ENCODE peak calls at places on chromosomes 13 and 19, in eight cellular contexts. L, K, J, N, W, T, E and F are unnamed samples.

GRCh38 chr19:41904118-41904870 is 21.3 kb downstream of the ARHGEF1 start:
- DNase-seq in L (no peak), K (no peak), J (peak; percentile 95), N (no peak), W (no peak), T (no peak), E (no peak), F (no peak)

GRCh38 chr19:4414800-4415251 is 12.4 kb downstream of the CHAF1A start:
- DNase-seq in L (no peak), K (no peak), J (no peak), N (no peak), W (peak; percentile 71), T (no peak), E (no peak), F (no peak)

GRCh38 chr13:33004454-33004853 is 11.8 kb upstream of the KL start:
- DNase-seq in L (no peak), K (no peak), J (no peak), N (no peak), W (peak; percentile 3), T (no peak), E (no peak), F (no peak)

GRCh38 chr19:15288146-15288963 is 44.0 kb downstream of the BRD4 start:
- DNase-seq in L (peak; percentile 91), K (peak; percentile 31), J (no peak), N (peak; percentile 70), W (peak; percentile 69), T (no peak), E (peak; percentile 54), F (no peak)

GRCh38 chr13:27678306-27679040 is 56.8 kb downstream of the POLR1D start:
- DNase-seq in L (no peak), K (no peak), J (no peak), N (no peak), W (no peak), T (no peak), E (no peak), F (no peak)

GRCh38 chr13:39823063-39823713 is 167.7 kb downstream of the COG6 start:
- DNase-seq in L (no peak), K (no peak), J (no peak), N (no peak), W (no peak), T (no peak), E (no peak), F (no peak)

GRCh38 chr13:78102121-78102677 is 183.6 kb upstream of the EDNRB start:
- DNase-seq in L (peak; percentile 5), K (no peak), J (no peak), N (peak; percentile 84), W (peak; percentile 70), T (no peak), E (peak; percentile 14), F (peak; percentile 13)

GRCh38 chr19:14375582-14376291 is 5.5 kb upstream of the ADGRE5 start:
- DNase-seq in L (no peak), K (no peak), J (no peak), N (peak; percentile 37), W (peak; percentile 29), T (no peak), E (no peak), F (no peak)

GRCh38 chr13:79222427-79223205 is 183.4 kb downstream of the RBM26 start:
- DNase-seq in L (no peak), K (no peak), J (no peak), N (no peak), W (no peak), T (no peak), E (no peak), F (no peak)

GRCh38 chr19:6020972-6021805 is 43.2 kb upstream of the RANBP3 start:
- DNase-seq in L (no peak), K (no peak), J (peak; percentile 77), N (no peak), W (no peak), T (no peak), E (no peak), F (no peak)

GRCh38 chr19:54209058-54209747 is 8.5 kb downstream of the RPS9 start:
- DNase-seq in L (peak; percentile 47), K (no peak), J (no peak), N (no peak), W (no peak), T (no peak), E (peak; percentile 59), F (no peak)

GRCh38 chr19:50724522-50725217 is 1.5 kb downstream of the CLEC11A start:
- DNase-seq in L (peak; percentile 99), K (peak; percentile 97), J (no peak), N (peak; percentile 99), W (peak; percentile 99), T (peak; percentile 91), E (peak; percentile 98), F (peak; percentile 97)

GRCh38 chr13:114199961-114200672 is 21.1 kb downstream of the CFAP97D2 start:
- DNase-seq in L (no peak), K (no peak), J (no peak), N (no peak), W (no peak), T (no peak), E (no peak), F (no peak)

GRCh38 chr19:32104465-32105235 is 240.8 kb upstream of the ZNF507 start:
- DNase-seq in L (no peak), K (no peak), J (no peak), N (no peak), W (peak; percentile 3), T (no peak), E (no peak), F (no peak)

GRCh38 chr13:52414963-52415362 is 9.0 kb upstream of the THSD1 start:
- DNase-seq in L (no peak), K (peak; percentile 7), J (no peak), N (peak; percentile 73), W (peak; percentile 34), T (no peak), E (no peak), F (peak; percentile 14)

GRCh38 chr13:72112216-72112615 is 245.2 kb upstream of the DACH1 start:
- DNase-seq in L (no peak), K (no peak), J (no peak), N (no peak), W (no peak), T (no peak), E (no peak), F (no peak)

GRCh38 chr19:18939922-18940775 is 868 bp downstream of the HOMER3 start:
- DNase-seq in L (no peak), K (no peak), J (no peak), N (peak; percentile 44), W (peak; percentile 62), T (no peak), E (no peak), F (no peak)

GRCh38 chr19:34171539-34171876 is 796 bp upstream of the LSM14A start:
- DNase-seq in L (no peak), K (peak; percentile 59), J (peak; percentile 27), N (peak; percentile 77), W (peak; percentile 86), T (no peak), E (no peak), F (no peak)